ENCODE peak calls at places on chromosome 19, in six cellular contexts. One of them, this sample, is unnamed.

GRCh38 chr19:28288850-28289249 is 924.1 kb downstream of the UQCRFS1 start:
- DNase-seq in K562: no peak
- DNase-seq in SK-N-SH: no peak
- DNase-seq in GM12878: no peak
- DNase-seq in HepG2: no peak
- DNase-seq in GM12892: no peak
- DNase-seq in this sample: no peak

GRCh38 chr19:19552811-19553210 is 14.7 kb downstream of the CILP2 start:
- DNase-seq in K562: peak; percentile 57
- DNase-seq in SK-N-SH: peak; percentile 83
- DNase-seq in GM12878: no peak
- DNase-seq in HepG2: no peak
- DNase-seq in GM12892: peak; percentile 76
- DNase-seq in this sample: peak; percentile 77

GRCh38 chr19:29618434-29618833 is 12.4 kb downstream of the POP4 start:
- DNase-seq in K562: no peak
- DNase-seq in SK-N-SH: no peak
- DNase-seq in GM12878: no peak
- DNase-seq in HepG2: no peak
- DNase-seq in GM12892: no peak
- DNase-seq in this sample: no peak

GRCh38 chr19:37989855-37990254 is 82.8 kb downstream of the SIPA1L3 start:
- DNase-seq in K562: no peak
- DNase-seq in SK-N-SH: no peak
- DNase-seq in GM12878: no peak
- DNase-seq in HepG2: no peak
- DNase-seq in GM12892: no peak
- DNase-seq in this sample: no peak

GRCh38 chr19:11587973-11588631 is 9.2 kb upstream of the ZNF627 start:
- DNase-seq in K562: no peak
- DNase-seq in SK-N-SH: no peak
- DNase-seq in GM12878: no peak
- DNase-seq in HepG2: no peak
- DNase-seq in GM12892: no peak
- DNase-seq in this sample: no peak

GRCh38 chr19:38287604-38288003 is 16.4 kb upstream of the C19orf33 start:
- DNase-seq in K562: no peak
- DNase-seq in SK-N-SH: no peak
- DNase-seq in GM12878: no peak
- DNase-seq in HepG2: no peak
- DNase-seq in GM12892: no peak
- DNase-seq in this sample: no peak

GRCh38 chr19:56097776-56098175 is 23.3 kb downstream of the ZNF787 start:
- DNase-seq in K562: no peak
- DNase-seq in SK-N-SH: no peak
- DNase-seq in GM12878: no peak
- DNase-seq in HepG2: no peak
- DNase-seq in GM12892: no peak
- DNase-seq in this sample: no peak

GRCh38 chr19:13018037-13018914 is 23.0 kb downstream of the NFIX start:
- DNase-seq in K562: peak; percentile 50
- DNase-seq in SK-N-SH: peak; percentile 89
- DNase-seq in GM12878: no peak
- DNase-seq in HepG2: no peak
- DNase-seq in GM12892: no peak
- DNase-seq in this sample: no peak

GRCh38 chr19:14413765-14414171 is 5.4 kb downstream of the DDX39A start:
- DNase-seq in K562: no peak
- DNase-seq in SK-N-SH: peak; percentile 73
- DNase-seq in GM12878: no peak
- DNase-seq in HepG2: no peak
- DNase-seq in GM12892: no peak
- DNase-seq in this sample: no peak

GRCh38 chr19:32336259-32337111 is 8.9 kb upstream of the ZNF507 start:
- DNase-seq in K562: no peak
- DNase-seq in SK-N-SH: no peak
- DNase-seq in GM12878: no peak
- DNase-seq in HepG2: peak; percentile 85
- DNase-seq in GM12892: no peak
- DNase-seq in this sample: no peak

GRCh38 chr19:11208526-11209471 is 11.5 kb upstream of the KANK2 start:
- DNase-seq in K562: no peak
- DNase-seq in SK-N-SH: peak; percentile 56
- DNase-seq in GM12878: no peak
- DNase-seq in HepG2: no peak
- DNase-seq in GM12892: no peak
- DNase-seq in this sample: no peak

GRCh38 chr19:29741776-29742175 is 26.7 kb upstream of the C19orf12 start:
- DNase-seq in K562: no peak
- DNase-seq in SK-N-SH: no peak
- DNase-seq in GM12878: no peak
- DNase-seq in HepG2: no peak
- DNase-seq in GM12892: no peak
- DNase-seq in this sample: no peak

GRCh38 chr19:44777715-44778347 is at the start of gene CBLC:
- DNase-seq in K562: peak; percentile 30
- DNase-seq in SK-N-SH: peak; percentile 49
- DNase-seq in GM12878: no peak
- DNase-seq in HepG2: peak; percentile 68
- DNase-seq in GM12892: no peak
- DNase-seq in this sample: no peak

GRCh38 chr19:1568320-1569019 is at the start of gene MEX3D:
- DNase-seq in K562: peak; percentile 85
- DNase-seq in SK-N-SH: peak; percentile 100
- DNase-seq in GM12878: no peak
- DNase-seq in HepG2: peak; percentile 34
- DNase-seq in GM12892: peak; percentile 99
- DNase-seq in this sample: peak; percentile 99

GRCh38 chr19:54364775-54365257 is at the start of gene LAIR1:
- DNase-seq in K562: no peak
- DNase-seq in SK-N-SH: no peak
- DNase-seq in GM12878: no peak
- DNase-seq in HepG2: no peak
- DNase-seq in GM12892: no peak
- DNase-seq in this sample: no peak

GRCh38 chr19:38139122-38139521 is 84.9 kb downstream of the DPF1 start:
- DNase-seq in K562: peak; percentile 70
- DNase-seq in SK-N-SH: no peak
- DNase-seq in GM12878: no peak
- DNase-seq in HepG2: no peak
- DNase-seq in GM12892: no peak
- DNase-seq in this sample: no peak

GRCh38 chr19:45568732-45569131 is 15.9 kb downstream of the OPA3 start:
- DNase-seq in K562: no peak
- DNase-seq in SK-N-SH: no peak
- DNase-seq in GM12878: no peak
- DNase-seq in HepG2: no peak
- DNase-seq in GM12892: no peak
- DNase-seq in this sample: no peak

GRCh38 chr19:50496189-50497029 is 14.6 kb downstream of the JOSD2 start:
- DNase-seq in K562: no peak
- DNase-seq in SK-N-SH: peak; percentile 69
- DNase-seq in GM12878: no peak
- DNase-seq in HepG2: peak; percentile 67
- DNase-seq in GM12892: no peak
- DNase-seq in this sample: no peak

GRCh38 chr19:47186337-47187022 is 44.5 kb downstream of the BBC3 start:
- DNase-seq in K562: no peak
- DNase-seq in SK-N-SH: peak; percentile 41
- DNase-seq in GM12878: peak; percentile 89
- DNase-seq in HepG2: no peak
- DNase-seq in GM12892: peak; percentile 53
- DNase-seq in this sample: peak; percentile 68

DNA sequence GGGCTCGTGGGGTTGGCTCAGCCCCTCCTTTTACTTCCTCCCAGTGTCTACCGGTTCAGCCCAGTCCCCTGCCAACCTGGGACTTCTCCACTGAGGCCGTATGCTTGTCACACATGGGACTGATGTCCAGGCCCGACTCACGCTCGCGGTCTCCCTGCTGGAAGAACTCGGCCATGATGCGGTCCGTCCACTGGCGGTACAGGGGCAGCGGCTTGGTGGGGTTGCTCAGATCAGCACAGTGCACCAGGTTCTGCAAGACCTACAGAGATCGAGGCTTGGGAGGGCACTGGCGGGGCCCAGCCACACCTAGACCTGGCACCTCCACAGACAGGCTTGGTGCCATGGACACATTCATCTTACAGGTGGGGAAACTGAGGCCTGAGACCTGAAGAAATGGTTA is 7.8 kb upstream of the RAB3A start:
- DNase-seq in K562: no peak
- DNase-seq in SK-N-SH: no peak
- DNase-seq in GM12878: no peak
- DNase-seq in HepG2: no peak
- DNase-seq in GM12892: no peak
- DNase-seq in this sample: no peak
- TF ChIP-seq POLR2AphosphoS5 in K562: no peak
- TF ChIP-seq POLR2AphosphoS5 in SK-N-SH: no peak
- TF ChIP-seq POLR2AphosphoS5 in GM12878: no peak
- TF ChIP-seq POLR2AphosphoS5 in HepG2: no peak
- TF ChIP-seq POLR2AphosphoS5 in GM12892: no peak
- TF ChIP-seq POLR2AphosphoS5 in this sample: no peak

DNA sequence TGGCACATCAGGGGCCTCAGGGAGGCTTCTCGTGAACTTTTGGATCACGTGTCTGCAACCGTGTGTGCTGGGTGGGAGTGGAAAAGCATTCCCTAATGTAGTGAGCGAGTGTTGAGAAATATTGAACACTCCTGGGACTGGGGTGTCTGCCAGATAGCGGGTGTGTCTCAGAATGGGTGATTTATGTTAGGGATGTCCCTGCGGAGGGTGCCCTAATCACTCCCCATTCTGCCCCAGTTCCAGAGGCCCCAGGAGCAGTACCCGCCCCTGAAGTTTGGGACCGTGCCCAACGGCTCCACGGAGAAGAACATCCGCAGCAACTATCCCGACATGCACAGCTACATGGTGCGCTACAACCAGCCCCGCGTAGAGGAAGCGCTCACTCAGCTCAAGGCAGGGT is 24.2 kb upstream of the GRWD1 start:
- DNase-seq in K562: no peak
- DNase-seq in SK-N-SH: no peak
- DNase-seq in GM12878: no peak
- DNase-seq in HepG2: no peak
- DNase-seq in GM12892: no peak
- DNase-seq in this sample: no peak
- TF ChIP-seq TAF1 in K562: no peak
- TF ChIP-seq TAF1 in SK-N-SH: no peak
- TF ChIP-seq TAF1 in GM12878: no peak
- TF ChIP-seq TAF1 in HepG2: no peak
- TF ChIP-seq TAF1 in GM12892: no peak
- TF ChIP-seq TAF1 in this sample: no peak

GRCh38 chr19:41321600-41322270 is 11.8 kb downstream of the CCDC97 start:
- DNase-seq in K562: peak; percentile 71
- DNase-seq in SK-N-SH: peak; percentile 90
- DNase-seq in GM12878: no peak
- DNase-seq in HepG2: peak; percentile 82
- DNase-seq in GM12892: no peak
- DNase-seq in this sample: no peak
- TF ChIP-seq POLR2AphosphoS5 in K562: no peak
- TF ChIP-seq POLR2AphosphoS5 in SK-N-SH: peak; percentile 11
- TF ChIP-seq POLR2AphosphoS5 in GM12878: no peak
- TF ChIP-seq POLR2AphosphoS5 in HepG2: no peak
- TF ChIP-seq POLR2AphosphoS5 in GM12892: no peak
- TF ChIP-seq POLR2AphosphoS5 in this sample: no peak

GRCh38 chr19:49309087-49309486 is 15.9 kb downstream of the SLC6A16 start:
- DNase-seq in K562: no peak
- DNase-seq in SK-N-SH: no peak
- DNase-seq in GM12878: no peak
- DNase-seq in HepG2: no peak
- DNase-seq in GM12892: no peak
- DNase-seq in this sample: no peak
- TF ChIP-seq TAF1 in K562: no peak
- TF ChIP-seq TAF1 in SK-N-SH: no peak
- TF ChIP-seq TAF1 in GM12878: no peak
- TF ChIP-seq TAF1 in HepG2: no peak
- TF ChIP-seq TAF1 in GM12892: no peak
- TF ChIP-seq TAF1 in this sample: no peak

DNA sequence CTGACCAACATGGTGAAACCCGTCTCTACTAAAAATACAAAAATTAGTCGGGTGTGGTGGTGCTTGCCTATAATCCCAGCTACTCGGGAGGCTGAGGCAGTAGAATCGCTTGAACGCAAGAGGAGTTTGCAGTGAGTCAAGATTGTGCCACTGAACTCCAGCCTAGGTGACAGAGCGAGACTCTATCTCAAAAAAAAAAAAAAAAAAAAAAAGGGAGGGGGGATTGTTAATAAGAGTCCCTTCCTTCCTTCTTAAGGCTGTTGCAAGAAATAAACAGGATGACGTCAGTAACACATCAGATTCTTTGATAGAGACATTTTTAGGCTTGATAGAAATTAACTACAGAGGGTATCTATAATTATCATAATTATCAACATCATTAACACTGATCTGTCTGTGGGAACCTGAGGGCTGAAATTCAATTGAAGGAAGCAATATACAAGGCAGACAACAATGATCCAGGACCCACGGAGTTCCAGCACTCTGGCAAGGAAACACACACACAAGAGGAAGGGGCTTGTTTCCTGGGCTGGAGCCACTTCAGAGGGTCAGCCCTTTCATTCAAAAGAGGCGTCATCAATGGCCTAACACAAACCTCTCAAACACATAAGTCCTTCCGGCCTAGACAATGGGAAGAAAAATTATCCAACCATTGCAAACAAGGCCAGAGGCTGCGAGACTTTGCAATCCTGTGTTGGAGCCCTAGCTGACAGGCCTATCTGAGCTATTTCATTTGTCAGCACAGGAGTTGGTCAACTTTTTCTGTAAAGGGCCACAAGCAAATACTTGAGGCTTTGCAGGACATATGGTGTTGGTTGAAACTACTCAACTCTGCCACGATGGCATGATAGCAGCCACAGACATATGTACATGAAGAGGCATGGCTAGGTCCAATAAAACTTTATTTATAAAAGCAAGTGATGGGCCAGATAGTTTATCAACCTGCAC is 105.3 kb downstream of the INSR start:
- DNase-seq in K562: no peak
- DNase-seq in SK-N-SH: no peak
- DNase-seq in GM12878: no peak
- DNase-seq in HepG2: peak; percentile 84
- DNase-seq in GM12892: no peak
- DNase-seq in this sample: no peak
- TF ChIP-seq POLR2AphosphoS5 in K562: no peak
- TF ChIP-seq POLR2AphosphoS5 in SK-N-SH: no peak
- TF ChIP-seq POLR2AphosphoS5 in GM12878: no peak
- TF ChIP-seq POLR2AphosphoS5 in HepG2: no peak
- TF ChIP-seq POLR2AphosphoS5 in GM12892: no peak
- TF ChIP-seq POLR2AphosphoS5 in this sample: no peak

GRCh38 chr19:5891938-5892771 is 11.4 kb downstream of the NDUFA11 start:
- DNase-seq in K562: peak; percentile 60
- DNase-seq in SK-N-SH: peak; percentile 83
- DNase-seq in GM12878: no peak
- DNase-seq in HepG2: no peak
- DNase-seq in GM12892: no peak
- DNase-seq in this sample: no peak
- TF ChIP-seq TAF1 in K562: no peak
- TF ChIP-seq TAF1 in SK-N-SH: no peak
- TF ChIP-seq TAF1 in GM12878: no peak
- TF ChIP-seq TAF1 in HepG2: no peak
- TF ChIP-seq TAF1 in GM12892: no peak
- TF ChIP-seq TAF1 in this sample: no peak

This sample was measured in GM12891.